ENCODE peak calls at places on chromosomes 1 and 21, in four cellular contexts. One of them, this sample, is unnamed.

GRCh38 chr21:32403201-32403701 is 9.3 kb upstream of the EVA1C start:
- DNase-seq in ureter: no peak
- DNase-seq in OCI-M1: peak; percentile 83
- DNase-seq in RCC 7860: no peak
- DNase-seq in this sample: peak; percentile 69

GRCh38 chr21:45266518-45267389 is 20.9 kb downstream of the POFUT2 start:
- DNase-seq in ureter: peak; percentile 38
- DNase-seq in OCI-M1: no peak
- DNase-seq in RCC 7860: no peak
- DNase-seq in this sample: no peak

GRCh38 chr1:100773444-100773843 is 53.9 kb downstream of the VCAM1 start:
- DNase-seq in ureter: no peak
- DNase-seq in OCI-M1: no peak
- DNase-seq in RCC 7860: no peak
- DNase-seq in this sample: no peak

GRCh38 chr1:207691814-207692213 is 46.9 kb downstream of the CR1L start:
- DNase-seq in ureter: no peak
- DNase-seq in OCI-M1: peak; percentile 91
- DNase-seq in RCC 7860: no peak
- DNase-seq in this sample: no peak

GRCh38 chr1:1862905-1863547 is 27.9 kb downstream of the GNB1 start:
- DNase-seq in ureter: no peak
- DNase-seq in OCI-M1: no peak
- DNase-seq in RCC 7860: no peak
- DNase-seq in this sample: no peak

GRCh38 chr1:40532844-40533424 is 1.5 kb downstream of the ZNF684 start:
- DNase-seq in ureter: no peak
- DNase-seq in OCI-M1: peak; percentile 86
- DNase-seq in RCC 7860: no peak
- DNase-seq in this sample: peak; percentile 87

GRCh38 chr1:110637475-110637874 is 31.3 kb upstream of the KCNA2 start:
- DNase-seq in ureter: no peak
- DNase-seq in OCI-M1: no peak
- DNase-seq in RCC 7860: no peak
- DNase-seq in this sample: no peak

GRCh38 chr1:35533596-35533995 is 23.6 kb downstream of the KIAA0319L start:
- DNase-seq in ureter: no peak
- DNase-seq in OCI-M1: peak; percentile 31
- DNase-seq in RCC 7860: no peak
- DNase-seq in this sample: no peak

GRCh38 chr1:230459463-230459862 is 33.3 kb upstream of the PGBD5 start:
- DNase-seq in ureter: no peak
- DNase-seq in OCI-M1: peak; percentile 16
- DNase-seq in RCC 7860: peak; percentile 47
- DNase-seq in this sample: peak; percentile 70

GRCh38 chr21:43025636-43026180 is 49.9 kb downstream of the CBS start:
- DNase-seq in ureter: no peak
- DNase-seq in OCI-M1: no peak
- DNase-seq in RCC 7860: peak; percentile 26
- DNase-seq in this sample: no peak

GRCh38 chr1:237814319-237814924 is 76.3 kb downstream of the ZP4 start:
- DNase-seq in ureter: no peak
- DNase-seq in OCI-M1: peak; percentile 62
- DNase-seq in RCC 7860: peak; percentile 34
- DNase-seq in this sample: peak; percentile 41

GRCh38 chr21:27953328-27954045 is 986.6 kb upstream of the ADAMTS5 start:
- DNase-seq in ureter: no peak
- DNase-seq in OCI-M1: peak; percentile 69
- DNase-seq in RCC 7860: no peak
- DNase-seq in this sample: peak; percentile 42

GRCh38 chr1:208595745-208596144 is 351.6 kb upstream of the PLXNA2 start:
- DNase-seq in ureter: no peak
- DNase-seq in OCI-M1: no peak
- DNase-seq in RCC 7860: no peak
- DNase-seq in this sample: no peak

GRCh38 chr1:203148579-203148978 is 21.1 kb downstream of the ADORA1 start:
- DNase-seq in ureter: no peak
- DNase-seq in OCI-M1: no peak
- DNase-seq in RCC 7860: no peak
- DNase-seq in this sample: no peak

GRCh38 chr1:234973426-234974250 is 155.0 kb downstream of the TOMM20 start:
- DNase-seq in ureter: no peak
- DNase-seq in OCI-M1: no peak
- DNase-seq in RCC 7860: no peak
- DNase-seq in this sample: peak; percentile 49